ENCODE peak calls at places on chromosomes 11 and 22, in five cellular contexts. K is HCT116, D is esophagus squamous epithelium, P is GM12878, H is body of pancreas. U is an unnamed sample.
A peak's percentile ranks its signal among the peaks of the same experiment; 100 is the strongest.

GRCh38 chr22:37213941-37214340 is 1.7 kb upstream of the SSTR3 start:
- DNase-seq in K (no peak), D (no peak), P (no peak), H (no peak), U (no peak)

GRCh38 chr11:15275141-15275540 is 160.4 kb downstream of the INSC start:
- DNase-seq in K (no peak), D (no peak), P (no peak), H (no peak), U (no peak)

GRCh38 chr11:41309716-41310115 is 149.7 kb downstream of the LRRC4C start:
- DNase-seq in K (no peak), D (no peak), P (no peak), H (no peak), U (no peak)

GRCh38 chr22:39900306-39901227 is at the start of gene GRAP2:
- DNase-seq in K (no peak), D (no peak), P (peak; percentile 94), H (no peak), U (no peak)

GRCh38 chr11:133082453-133082781 is 449.9 kb downstream of the OPCML start:
- DNase-seq in K (no peak), D (no peak), P (no peak), H (peak; percentile 30), U (peak; percentile 29)

GRCh38 chr11:95267814-95268213 is 36.8 kb upstream of the SESN3 start:
- DNase-seq in K (no peak), D (no peak), P (no peak), H (no peak), U (no peak)

GRCh38 chr11:46337626-46338345 is 9.5 kb upstream of the DGKZ start:
- DNase-seq in K (no peak), D (no peak), P (no peak), H (no peak), U (no peak)

GRCh38 chr11:2512431-2513407 is 67.9 kb downstream of the KCNQ1 start:
- DNase-seq in K (no peak), D (no peak), P (no peak), H (no peak), U (peak; percentile 5)

GRCh38 chr22:28241637-28242290 is 322.7 kb upstream of the PITPNB start:
- DNase-seq in K (no peak), D (no peak), P (no peak), H (no peak), U (no peak)

GRCh38 chr11:8983552-8983951 is 19.3 kb upstream of the TMEM9B start:
- DNase-seq in K (no peak), D (no peak), P (no peak), H (no peak), U (no peak)

GRCh38 chr11:85831050-85831449 is 20.1 kb upstream of the SYTL2 start:
- DNase-seq in K (no peak), D (no peak), P (no peak), H (no peak), U (no peak)
- H3K4me3 ChIP-seq in K (no peak overlapping the region), D (no peak overlapping the region), P (no peak overlapping the region), H (no peak overlapping the region), U (no peak overlapping the region)

GRCh38 chr11:69013009-69013951 is at the start of gene MRGPRF:
- DNase-seq in K (no peak), D (no peak), P (no peak), H (peak; percentile 62), U (peak; percentile 92)
- H3K4me1 ChIP-seq in K (peaks cover 31% of the 10 kb centered on the region), D (peaks cover 68% of the 10 kb centered on the region), P (no peaks in the 10 kb centered on the region), H (peaks cover 25% of the 10 kb centered on the region), U (peaks cover 65% of the 10 kb centered on the region)

DNA sequence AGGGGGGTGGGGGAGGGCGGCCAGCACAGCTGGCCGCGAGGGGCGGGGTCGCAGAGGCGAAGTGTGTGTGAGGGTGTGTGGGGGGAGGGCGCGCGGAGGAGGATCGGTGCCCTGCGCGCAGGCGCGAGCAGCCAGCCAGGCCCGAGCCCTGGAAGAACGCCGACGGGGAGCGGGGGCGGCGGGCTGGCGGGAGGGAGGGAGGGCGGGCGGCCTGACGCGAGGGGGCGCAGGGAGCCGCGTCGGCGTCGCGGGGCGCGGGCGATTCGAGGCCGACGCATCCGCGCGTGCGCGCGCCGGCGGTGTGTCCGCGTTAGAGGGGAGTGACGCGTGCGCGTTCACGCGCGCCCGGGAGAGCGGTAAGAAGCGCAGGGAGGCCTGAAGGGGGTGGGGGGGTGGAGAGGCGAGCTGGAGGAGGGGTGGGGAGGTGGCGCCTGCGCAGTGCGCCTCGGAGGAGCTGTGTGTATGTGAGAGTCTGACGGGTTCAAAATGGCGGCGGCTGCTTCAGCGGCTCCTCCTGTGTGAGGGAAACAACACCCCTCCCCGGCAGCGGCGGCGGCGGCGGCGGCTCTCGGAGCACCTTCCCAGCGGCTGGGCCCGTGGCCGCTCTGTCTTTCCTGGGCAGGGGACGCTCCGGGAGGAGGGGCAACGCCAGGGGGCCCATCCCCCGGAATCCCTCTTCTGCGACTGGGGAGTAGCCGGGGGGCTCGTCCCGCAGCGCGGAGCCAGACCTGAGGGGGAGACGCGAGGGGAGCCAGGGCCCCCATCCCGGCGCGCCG is at the start of gene KDM2A:
- DNase-seq in K (peak; percentile 96), D (peak; percentile 96), P (peak; percentile 95), H (peak; percentile 100), U (peak; percentile 97)
- TF ChIP-seq POLR2A in K (no peak), D (no peak), P (peak; percentile 58), H (peak; percentile 77), U (peak; percentile 82)

DNA sequence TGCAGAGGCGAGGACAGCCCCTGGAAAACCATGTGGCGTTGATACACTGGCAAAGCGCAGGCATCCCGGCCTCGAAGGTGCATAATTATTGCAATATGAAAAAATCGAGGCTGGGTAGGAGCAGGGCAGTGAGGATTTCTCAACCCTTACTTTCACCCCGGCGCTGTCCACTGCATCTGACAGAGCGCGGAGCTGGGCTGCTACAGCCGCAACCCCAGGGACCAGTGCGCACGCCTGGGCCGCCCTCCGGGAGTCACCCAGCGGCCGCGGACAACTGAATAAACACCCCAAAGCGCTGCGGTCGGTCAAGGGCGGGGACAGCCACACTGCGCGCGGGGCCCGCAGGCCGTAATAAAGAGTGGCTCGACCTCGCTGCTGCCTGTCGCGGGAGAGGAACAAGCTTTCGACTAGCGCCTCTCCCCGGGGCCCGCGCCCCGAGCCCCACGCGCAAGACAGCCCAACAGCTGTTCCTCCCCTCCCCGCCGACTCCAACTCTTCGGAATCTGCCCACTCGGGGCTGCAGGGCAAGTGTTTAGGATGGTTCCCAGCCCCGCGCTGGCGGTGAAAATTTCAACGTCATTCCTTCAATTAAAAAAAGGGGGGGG is 3.6 kb upstream of the WT1 start:
- DNase-seq in K (no peak), D (no peak), P (no peak), H (no peak), U (no peak)
- H3K4me3 ChIP-seq in K (no peak overlapping the region), D (no peak overlapping the region), P (no peak overlapping the region), H (no peak overlapping the region), U (no peak overlapping the region)

U was measured in tibial nerve.